ENCODE peak calls at places on chromosome 11, in six cellular contexts. I, L, V, G, Q and P are unnamed samples.

GRCh38 chr11:10899542-10899830 is 41.6 kb upstream of the ZBED5 start:
- DNase-seq in L (no peak), Q (no peak), G (peak), I (no peak), V (no peak), P (peak)

GRCh38 chr11:96037267-96037990 is 113.5 kb upstream of the MTMR2 start:
- DNase-seq in I (no peak), Q (no peak), L (no peak), V (no peak), G (no peak), P (no peak)

GRCh38 chr11:13054278-13054677 is 45.2 kb downstream of the RASSF10 start:
- DNase-seq in L (no peak), I (no peak), Q (no peak), V (no peak), G (no peak), P (no peak)

GRCh38 chr11:47327025-47327424 is 25.5 kb downstream of the MYBPC3 start:
- DNase-seq in L (no peak), V (no peak), Q (no peak), G (no peak), I (no peak), P (no peak)

GRCh38 chr11:130829801-130830562 is 86.3 kb downstream of the SNX19 start:
- DNase-seq in Q (no peak), G (no peak), V (no peak), L (peak), I (no peak), P (no peak)

GRCh38 chr11:122656073-122656630 is 630 bp downstream of the UBASH3B start:
- DNase-seq in Q (peak), I (no peak), L (peak), V (peak), G (peak), P (peak)

GRCh38 chr11:7492253-7492652 is 6.9 kb downstream of the OLFML1 start:
- DNase-seq in G (no peak), V (no peak), L (peak), Q (no peak), I (no peak), P (no peak)

GRCh38 chr11:445765-446588 is 4.1 kb upstream of the PTDSS2 start:
- DNase-seq in G (no peak), Q (no peak), V (no peak), I (no peak), L (no peak), P (no peak)

GRCh38 chr11:9047986-9048522 is 43.3 kb downstream of the SCUBE2 start:
- DNase-seq in Q (no peak), I (no peak), G (no peak), L (peak), V (no peak), P (no peak)

GRCh38 chr11:130115218-130115617 is 44.4 kb upstream of the ST14 start:
- DNase-seq in V (no peak), L (peak), Q (no peak), G (no peak), I (no peak), P (no peak)

GRCh38 chr11:68954970-68955958 is 25.5 kb downstream of the MRGPRD start:
- DNase-seq in G (no peak), I (no peak), Q (no peak), V (no peak), L (peak), P (no peak)

GRCh38 chr11:29251738-29252137 is 765.1 kb downstream of the KCNA4 start:
- DNase-seq in Q (no peak), L (no peak), G (no peak), I (no peak), V (no peak), P (no peak)

GRCh38 chr11:106624377-106624776 is 393.9 kb downstream of the GUCY1A2 start:
- DNase-seq in Q (no peak), V (no peak), L (no peak), I (no peak), G (no peak), P (no peak)

GRCh38 chr11:126334665-126335462 is 20.6 kb upstream of the ST3GAL4 start:
- DNase-seq in V (no peak), L (no peak), I (no peak), G (no peak), Q (no peak), P (no peak)

GRCh38 chr11:117814766-117815261 is 9.7 kb downstream of the FXYD2 start:
- DNase-seq in Q (no peak), G (peak), V (peak), I (peak), L (peak), P (peak)

GRCh38 chr11:10305964-10306918 is 1.4 kb downstream of the ADM start:
- DNase-seq in G (no peak), V (peak), Q (no peak), L (peak), I (no peak), P (peak)

GRCh38 chr11:45146072-45147016 is at the start of gene PRDM11:
- DNase-seq in G (peak), L (peak), Q (peak), V (peak), I (no peak), P (peak)

GRCh38 chr11:102114032-102114431 is 3.8 kb downstream of the YAP1 start:
- DNase-seq in G (no peak), Q (no peak), V (no peak), L (no peak), I (no peak), P (no peak)

GRCh38 chr11:126636911-126637799 is 281.7 kb downstream of the ST3GAL4 start:
- DNase-seq in L (peak), I (no peak), G (no peak), V (no peak), Q (no peak), P (no peak)

GRCh38 chr11:69384548-69385465 is 90.9 kb downstream of the MYEOV start:
- DNase-seq in G (no peak), Q (no peak), V (no peak), I (no peak), L (no peak), P (no peak)

GRCh38 chr11:111635706-111636045 is 33.4 kb downstream of the SIK2 start:
- DNase-seq in G (no peak), V (no peak), I (peak), L (peak), Q (no peak), P (no peak)

GRCh38 chr11:68128682-68129327 is 7.6 kb upstream of the CHKA start:
- DNase-seq in I (no peak), Q (no peak), L (peak), G (no peak), V (no peak), P (no peak)

GRCh38 chr11:108593214-108593909 is at the start of gene EXPH5:
- DNase-seq in L (peak), G (peak), I (peak), V (peak), Q (peak), P (peak)

GRCh38 chr11:556175-556699 is 4.3 kb downstream of the LMNTD2 start:
- DNase-seq in Q (no peak), L (no peak), I (no peak), V (no peak), G (no peak), P (no peak)

GRCh38 chr11:113470233-113470632 is 5.0 kb downstream of the DRD2 start:
- DNase-seq in V (no peak), Q (no peak), G (no peak), I (no peak), L (no peak), P (no peak)

GRCh38 chr11:19398772-19399542 is 158.2 kb upstream of the E2F8 start:
- DNase-seq in I (no peak), L (peak), G (no peak), V (no peak), Q (peak), P (no peak)

GRCh38 chr11:122655527-122656072 is at the start of gene UBASH3B:
- DNase-seq in Q (peak), L (peak), G (peak), V (peak), I (peak), P (peak)

GRCh38 chr11:31816467-31817053 is 5.4 kb upstream of the PAX6 start:
- DNase-seq in V (no peak), I (no peak), L (no peak), G (no peak), Q (no peak), P (no peak)

GRCh38 chr11:69460540-69461257 is 20.8 kb upstream of the LINC01488 start:
- DNase-seq in Q (peak), L (peak), V (no peak), I (no peak), G (no peak), P (no peak)

GRCh38 chr11:11117730-11118129 is 235.3 kb downstream of the CSNK2A3 start:
- DNase-seq in L (no peak), V (no peak), I (no peak), Q (no peak), G (no peak), P (no peak)

GRCh38 chr11:101442171-101442570 is 141.6 kb downstream of the TRPC6 start:
- DNase-seq in G (no peak), I (no peak), Q (peak), L (peak), V (no peak), P (no peak)

GRCh38 chr11:10492084-10492483 is 37.0 kb downstream of the AMPD3 start:
- DNase-seq in I (no peak), L (no peak), V (no peak), Q (no peak), G (no peak), P (no peak)

GRCh38 chr11:118996926-118997626 is 862 bp upstream of the CENATAC start:
- DNase-seq in L (peak), Q (no peak), G (no peak), V (peak), I (no peak), P (peak)